ENCODE peak calls at places on chromosomes 1 and 21, in six cellular contexts. B is SK-N-SH, Z is ovary, E is stomach, U is A549, G is transverse colon. I is an unnamed sample.

GRCh38 chr1:12338017-12338416 is 108.2 kb downstream of the VPS13D start:
- DNase-seq in Z (no peak), G (no peak), U (no peak), E (no peak), B (no peak), I (no peak)

GRCh38 chr1:196649990-196650389 is 1.9 kb upstream of the CFH start:
- DNase-seq in Z (no peak), G (no peak), U (no peak), B (no peak), E (no peak), I (no peak)

GRCh38 chr21:42389449-42389835 is 6.4 kb downstream of the TMPRSS3 start:
- DNase-seq in B (no peak), Z (no peak), U (no peak), G (peak; percentile 50), E (peak; percentile 83), I (no peak)

GRCh38 chr1:14404847-14405246 is 193.6 kb upstream of the KAZN start:
- DNase-seq in U (no peak), G (no peak), B (no peak), Z (no peak), E (no peak), I (no peak)

GRCh38 chr1:202834771-202835547 is 24.2 kb downstream of the PCAT6 start:
- DNase-seq in G (no peak), E (no peak), U (no peak), Z (no peak), B (no peak), I (no peak)

GRCh38 chr1:44524655-44525530 is 119.8 kb downstream of the RNF220 start:
- DNase-seq in Z (no peak), B (no peak), G (no peak), U (no peak), E (no peak), I (no peak)

GRCh38 chr1:157542676-157543075 is 9.6 kb downstream of the FCRL5 start:
- DNase-seq in E (no peak), B (no peak), U (no peak), G (no peak), Z (no peak), I (no peak)

GRCh38 chr1:193674292-193674944 is 488.0 kb upstream of the B3GALT2 start:
- DNase-seq in U (no peak), Z (no peak), B (no peak), G (no peak), E (no peak), I (no peak)

GRCh38 chr1:52595061-52595460 is 7.1 kb upstream of the GPX7 start:
- DNase-seq in U (no peak), G (no peak), Z (no peak), E (no peak), B (no peak), I (no peak)

GRCh38 chr1:237901284-237901870 is 10.7 kb upstream of the ZP4 start:
- DNase-seq in U (peak; percentile 44), G (no peak), B (peak; percentile 44), Z (no peak), E (no peak), I (no peak)

GRCh38 chr21:42653492-42654061 is at the start of gene PDE9A:
- DNase-seq in B (peak; percentile 90), G (peak; percentile 55), E (no peak), Z (peak; percentile 44), U (no peak), I (no peak)

GRCh38 chr1:183239220-183239742 is 53.2 kb downstream of the LAMC2 start:
- DNase-seq in B (no peak), E (no peak), U (no peak), G (no peak), Z (no peak), I (no peak)

GRCh38 chr1:234214911-234215892 is 158.1 kb upstream of the COA6 start:
- DNase-seq in G (peak; percentile 13), Z (no peak), E (peak; percentile 64), U (no peak), B (no peak), I (no peak)

GRCh38 chr1:104136621-104137020 is 386.9 kb downstream of the AMY1C start:
- DNase-seq in U (no peak), G (no peak), E (no peak), Z (no peak), B (no peak), I (no peak)

GRCh38 chr21:45852886-45853400 is 128.6 kb upstream of the COL6A1 start:
- DNase-seq in G (no peak), U (no peak), E (peak; percentile 10), B (no peak), Z (peak; percentile 6), I (no peak)

GRCh38 chr21:42234464-42235241 is 15.7 kb downstream of the ABCG1 start:
- DNase-seq in U (peak; percentile 36), B (peak; percentile 92), Z (peak; percentile 53), G (peak; percentile 85), E (peak; percentile 84), I (no peak)

GRCh38 chr1:36560177-36560576 is 77.5 kb upstream of the CSF3R start:
- DNase-seq in U (no peak), G (no peak), E (no peak), B (no peak), Z (no peak), I (no peak)

GRCh38 chr1:9201421-9202239 is 32.9 kb upstream of the H6PD start:
- DNase-seq in Z (peak; percentile 48), B (peak; percentile 40), U (no peak), E (no peak), G (peak; percentile 18), I (peak; percentile 22)

GRCh38 chr1:27719286-27720251 is 6.2 kb upstream of the FAM76A start:
- DNase-seq in G (no peak), E (no peak), Z (no peak), U (no peak), B (peak; percentile 24), I (no peak)

GRCh38 chr1:25805863-25806225 is 5.9 kb downstream of the SELENON start:
- DNase-seq in Z (no peak), B (no peak), G (no peak), E (peak; percentile 61), U (no peak), I (no peak)

GRCh38 chr1:154174654-154175053 is 17.2 kb downstream of the TPM3 start:
- DNase-seq in G (no peak), U (no peak), E (no peak), Z (no peak), B (no peak), I (no peak)

GRCh38 chr1:154176341-154176740 is 15.6 kb downstream of the TPM3 start:
- DNase-seq in G (peak; percentile 28), Z (no peak), E (no peak), B (no peak), U (no peak), I (peak; percentile 40)

GRCh38 chr1:154179951-154180687 is 11.8 kb downstream of the TPM3 start:
- DNase-seq in E (no peak), G (peak; percentile 32), Z (no peak), U (no peak), B (no peak), I (no peak)

GRCh38 chr1:154178856-154179811 is 12.8 kb downstream of the TPM3 start:
- DNase-seq in B (no peak), E (peak; percentile 51), Z (no peak), G (peak; percentile 49), U (no peak), I (no peak)

GRCh38 chr1:154178006-154178405 is 13.9 kb downstream of the TPM3 start:
- DNase-seq in B (no peak), Z (no peak), G (no peak), E (no peak), U (no peak), I (no peak)
- TF ChIP-seq EP300 in B (no peak), Z (no peak), G (no peak), E (no peak), U (no peak), I (no peak)

GRCh38 chr1:28926629-28927441 is 12.5 kb downstream of the EPB41 start:
- DNase-seq in Z (no peak), U (no peak), E (no peak), G (no peak), B (no peak), I (no peak)

GRCh38 chr1:28925350-28925891 is 11.1 kb downstream of the EPB41 start:
- DNase-seq in G (no peak), E (no peak), B (no peak), Z (no peak), U (no peak), I (no peak)

GRCh38 chr1:28927442-28928305 is 13.3 kb downstream of the EPB41 start:
- DNase-seq in Z (no peak), G (no peak), E (no peak), U (no peak), B (peak; percentile 38), I (no peak)

GRCh38 chr1:28933277-28933676 is 18.9 kb downstream of the EPB41 start:
- DNase-seq in G (no peak), U (no peak), B (no peak), Z (no peak), E (no peak), I (no peak)

GRCh38 chr1:28928306-28928987 is 14.1 kb downstream of the EPB41 start:
- DNase-seq in Z (no peak), U (no peak), E (no peak), G (no peak), B (no peak), I (no peak)
- TF ChIP-seq EP300 in Z (no peak), U (no peak), E (no peak), G (no peak), B (no peak), I (no peak)

GRCh38 chr1:70293186-70293843 is 61.2 kb downstream of the ANKRD13C start:
- DNase-seq in G (no peak), E (no peak), Z (no peak), U (no peak), B (no peak), I (no peak)
- TF ChIP-seq EP300 in G (no peak), E (no peak), Z (no peak), U (no peak), B (no peak), I (no peak)

GRCh38 chr1:212254853-212255363 is 30.3 kb upstream of the PPP2R5A start:
- DNase-seq in U (peak; percentile 44), G (no peak), E (no peak), Z (no peak), B (peak; percentile 9), I (no peak)
- TF ChIP-seq EP300 in U (no peak), G (no peak), E (no peak), Z (no peak), B (no peak), I (no peak)

I was measured in tibial nerve.